ENCODE peak calls at places on chromosomes 4 and X, in ten cellular contexts. G is heart left ventricle; B is CD4-positive, CD25-positive, alpha-beta regulatory T cell; E is sciatic nerve; F is stimulated activated naive CD8-positive, alpha-beta T cell treated with anti-CD3 and anti-CD28 coated beads, Interleukin-15, Interleukin-2, amounts not matched to agents 100 U/mL and 50 U/mL, for 24 hours; M is right cardiac atrium; R is A549; Q is psoas muscle; Z is left lung; C is gastroesophageal sphincter. U is an unnamed sample.

GRCh38 chr4:73944061-73944875 is 37.6 kb downstream of the PF4 start:
- ATAC-seq in G (peak), B (no peak), E (peak), F (no peak), M (peak), R (peak), Q (no peak), Z (peak), C (peak), U (no peak)

GRCh38 chr4:30929649-30930048 is 209.5 kb downstream of the PCDH7 start:
- ATAC-seq in G (no peak), B (no peak), E (no peak), F (no peak), M (no peak), R (no peak), Q (no peak), Z (no peak), C (no peak), U (no peak)

GRCh38 chr4:45453258-45453841 is 670.5 kb downstream of the GABRG1 start:
- ATAC-seq in G (peak), B (no peak), E (no peak), F (no peak), M (peak), R (peak), Q (no peak), Z (peak), C (peak), U (no peak)

GRCh38 chr4:40871695-40872250 is 122.0 kb downstream of the NSUN7 start:
- ATAC-seq in G (no peak), B (no peak), E (no peak), F (no peak), M (no peak), R (no peak), Q (no peak), Z (no peak), C (no peak), U (no peak)

GRCh38 chrX:57232658-57233360 is 53.7 kb upstream of the FAAH2 start:
- ATAC-seq in G (no peak), B (no peak), E (no peak), F (no peak), M (no peak), R (no peak), Q (no peak), Z (no peak), C (no peak), U (peak)

GRCh38 chrX:21873063-21873785 is 17.4 kb downstream of the YY2 start:
- ATAC-seq in G (no peak), B (no peak), E (no peak), F (no peak), M (no peak), R (no peak), Q (no peak), Z (no peak), C (no peak), U (no peak)

GRCh38 chr4:8710416-8710815 is 117.9 kb downstream of the CPZ start:
- ATAC-seq in G (no peak), B (no peak), E (no peak), F (no peak), M (no peak), R (no peak), Q (no peak), Z (no peak), C (no peak), U (no peak)

GRCh38 chrX:107731831-107732502 is 43.6 kb downstream of the TSC22D3 start:
- ATAC-seq in G (peak), B (no peak), E (peak), F (no peak), M (peak), R (peak), Q (peak), Z (peak), C (peak), U (no peak)

GRCh38 chr4:67101612-67102011 is 443.7 kb downstream of the CENPC start:
- ATAC-seq in G (no peak), B (no peak), E (no peak), F (no peak), M (no peak), R (no peak), Q (no peak), Z (no peak), C (no peak), U (no peak)

GRCh38 chr4:57425610-57426009 is 315.4 kb upstream of the IGFBP7 start:
- ATAC-seq in G (no peak), B (no peak), E (no peak), F (no peak), M (peak), R (no peak), Q (no peak), Z (no peak), C (no peak), U (peak)

GRCh38 chr4:6705638-6706037 is 4.0 kb downstream of the MRFAP1L1 start:
- ATAC-seq in G (no peak), B (no peak), E (no peak), F (peak), M (no peak), R (no peak), Q (no peak), Z (no peak), C (no peak), U (peak)

GRCh38 chr4:140800686-140801085 is 44.5 kb upstream of the TBC1D9 start:
- ATAC-seq in G (no peak), B (no peak), E (peak), F (no peak), M (no peak), R (no peak), Q (no peak), Z (no peak), C (no peak), U (no peak)

GRCh38 chr4:105551968-105552746 is at the start of gene ARHGEF38:
- ATAC-seq in G (no peak), B (no peak), E (peak), F (no peak), M (peak), R (peak), Q (no peak), Z (peak), C (no peak), U (no peak)

GRCh38 chr4:121199742-121200561 is 35.8 kb upstream of the TNIP3 start:
- ATAC-seq in G (no peak), B (peak), E (no peak), F (peak), M (no peak), R (no peak), Q (no peak), Z (no peak), C (no peak), U (peak)

GRCh38 chr4:150909116-150909515 is 106.0 kb downstream of the LRBA start:
- ATAC-seq in G (no peak), B (no peak), E (no peak), F (no peak), M (no peak), R (no peak), Q (no peak), Z (no peak), C (no peak), U (no peak)

GRCh38 chr4:119113033-119113655 is 22.5 kb upstream of the MYOZ2 start:
- ATAC-seq in G (peak), B (no peak), E (peak), F (no peak), M (peak), R (peak), Q (peak), Z (peak), C (peak), U (peak)

GRCh38 chr4:25504932-25505636 is 128.0 kb downstream of the ANAPC4 start:
- ATAC-seq in G (no peak), B (no peak), E (no peak), F (no peak), M (no peak), R (no peak), Q (no peak), Z (no peak), C (no peak), U (no peak)

GRCh38 chr4:26191353-26191752 is 129.5 kb upstream of the RBPJ start:
- ATAC-seq in G (no peak), B (no peak), E (no peak), F (no peak), M (no peak), R (no peak), Q (no peak), Z (no peak), C (no peak), U (no peak)

GRCh38 chr4:24150021-24150420 is 260.2 kb upstream of the PPARGC1A start:
- ATAC-seq in G (no peak), B (no peak), E (no peak), F (no peak), M (no peak), R (no peak), Q (no peak), Z (no peak), C (no peak), U (no peak)

GRCh38 chrX:151713859-151714258 is 2.0 kb upstream of the FATE1 start:
- ATAC-seq in G (no peak), B (no peak), E (no peak), F (no peak), M (peak), R (peak), Q (no peak), Z (peak), C (no peak), U (no peak)

U was measured in activated T-helper 17 cell treated with anti-CD3 and anti-CD28 coated beads, Interleukin-2, amount 50 U/mL, for 72 hours.